ENCODE peak calls at places on chromosomes 3 and 15, in seven cellular contexts. R, K, O, P, M, D and V are unnamed samples.

GRCh38 chr3:142180761-142181362 is 31.5 kb upstream of the TFDP2 start:
- DNase-seq in K (peak), O (no peak), D (peak), M (peak), R (no peak), P (peak), V (peak)

GRCh38 chr3:119891944-119892721 is 110.2 kb downstream of the NR1I2 start:
- DNase-seq in P (peak), M (peak), D (peak), R (no peak), K (peak), O (no peak), V (no peak)

GRCh38 chr3:4656059-4656458 is 162.9 kb downstream of the ITPR1 start:
- DNase-seq in O (peak), K (peak), D (peak), R (peak), P (peak), M (peak), V (no peak)

GRCh38 chr15:31435891-31436628 is 109.4 kb downstream of the KLF13 start:
- DNase-seq in R (no peak), D (no peak), P (no peak), K (no peak), M (no peak), O (no peak), V (no peak)

GRCh38 chr15:77857419-77857818 is 220.1 kb downstream of the TBC1D2B start:
- DNase-seq in D (no peak), M (no peak), R (peak), O (peak), P (no peak), K (no peak), V (no peak)

GRCh38 chr15:69951511-69952209 is 146.1 kb downstream of the TLE3 start:
- DNase-seq in M (no peak), R (no peak), O (no peak), K (no peak), D (no peak), P (no peak), V (no peak)

GRCh38 chr15:52559583-52559982 is 9.2 kb downstream of the ARPP19 start:
- DNase-seq in D (peak), R (no peak), O (no peak), M (peak), P (peak), K (no peak), V (no peak)

GRCh38 chr15:56693761-56694160 is 39.5 kb downstream of the ZNF280D start:
- DNase-seq in M (no peak), K (no peak), R (no peak), O (no peak), P (peak), D (no peak), V (no peak)

GRCh38 chr3:33054100-33055097 is 42.5 kb downstream of the GLB1 start:
- DNase-seq in K (no peak), R (no peak), D (no peak), P (peak), M (no peak), O (no peak), V (no peak)

GRCh38 chr3:52480768-52481715 is 14.1 kb upstream of the STAB1 start:
- DNase-seq in D (no peak), O (no peak), M (no peak), K (no peak), R (no peak), P (no peak), V (no peak)

GRCh38 chr3:111584724-111585123 is 10.4 kb downstream of the ZBED2 start:
- DNase-seq in M (peak), R (no peak), P (no peak), O (no peak), D (peak), K (no peak), V (no peak)

GRCh38 chr3:25588441-25589103 is 76.1 kb downstream of the TOP2B start:
- DNase-seq in R (no peak), P (no peak), M (no peak), K (no peak), D (peak), O (no peak), V (no peak)

GRCh38 chr3:9725775-9726174 is 5.8 kb upstream of the BRPF1 start:
- DNase-seq in D (no peak), M (no peak), O (no peak), P (no peak), K (no peak), R (no peak), V (no peak)

GRCh38 chr3:55571913-55572312 is 84.8 kb upstream of the WNT5A start:
- DNase-seq in M (no peak), P (peak), D (peak), K (peak), R (peak), O (peak), V (no peak)

GRCh38 chr3:146256851-146257486 is 6.1 kb upstream of the PLSCR4 start:
- DNase-seq in P (peak), R (no peak), D (peak), K (no peak), M (no peak), O (no peak), V (no peak)

GRCh38 chr3:41175365-41175764 is 23.9 kb upstream of the CTNNB1 start:
- DNase-seq in O (no peak), D (no peak), K (no peak), P (no peak), M (no peak), R (no peak), V (no peak)

GRCh38 chr3:8595252-8595934 is 49.2 kb downstream of the SSUH2 start:
- DNase-seq in K (no peak), P (no peak), D (no peak), R (no peak), M (no peak), O (no peak), V (no peak)

DNA sequence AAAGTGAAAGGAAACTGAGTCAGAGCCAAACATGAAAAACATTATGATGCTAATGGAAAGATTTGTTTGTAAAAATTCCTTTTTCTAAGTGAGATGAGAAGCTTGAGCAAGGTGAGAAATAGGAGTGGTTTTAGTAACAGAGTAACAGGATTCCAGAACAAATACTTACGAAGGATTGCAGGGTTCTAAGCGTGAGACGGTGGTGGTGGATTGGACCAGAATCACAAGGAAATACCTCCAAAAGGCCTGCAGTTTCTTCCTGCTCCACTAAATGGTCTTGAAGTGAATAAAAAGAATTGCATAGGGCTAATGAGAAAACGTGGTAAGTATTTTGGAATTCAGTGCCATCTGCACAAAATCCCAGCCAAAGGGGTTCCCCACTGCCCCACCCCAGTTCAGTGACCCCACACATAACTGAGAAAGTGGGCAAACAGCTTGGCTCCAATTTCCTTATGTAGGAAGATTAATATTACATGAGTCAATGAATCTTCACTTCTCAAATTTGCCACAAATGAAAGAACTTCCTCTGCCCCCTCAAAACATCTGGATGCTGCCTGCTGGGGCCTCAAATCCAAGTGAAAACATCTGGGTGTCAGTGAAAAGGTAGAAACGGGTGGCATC is 283.8 kb upstream of the NR2F2 start:
- DNase-seq in K (no peak), D (peak), M (no peak), P (no peak), O (no peak), R (no peak), V (no peak)
- H3K27ac ChIP-seq in K (no peak), D (peak), M (no peak), P (no peak), O (no peak), R (no peak), V (no peak)

GRCh38 chr3:159806412-159806811 is 182.2 kb upstream of the IL12A start:
- DNase-seq in P (peak), R (no peak), D (no peak), M (no peak), O (no peak), K (no peak), V (no peak)
- H3K27ac ChIP-seq in P (no peak), R (no peak), D (no peak), M (no peak), O (no peak), K (no peak), V (no peak)

DNA sequence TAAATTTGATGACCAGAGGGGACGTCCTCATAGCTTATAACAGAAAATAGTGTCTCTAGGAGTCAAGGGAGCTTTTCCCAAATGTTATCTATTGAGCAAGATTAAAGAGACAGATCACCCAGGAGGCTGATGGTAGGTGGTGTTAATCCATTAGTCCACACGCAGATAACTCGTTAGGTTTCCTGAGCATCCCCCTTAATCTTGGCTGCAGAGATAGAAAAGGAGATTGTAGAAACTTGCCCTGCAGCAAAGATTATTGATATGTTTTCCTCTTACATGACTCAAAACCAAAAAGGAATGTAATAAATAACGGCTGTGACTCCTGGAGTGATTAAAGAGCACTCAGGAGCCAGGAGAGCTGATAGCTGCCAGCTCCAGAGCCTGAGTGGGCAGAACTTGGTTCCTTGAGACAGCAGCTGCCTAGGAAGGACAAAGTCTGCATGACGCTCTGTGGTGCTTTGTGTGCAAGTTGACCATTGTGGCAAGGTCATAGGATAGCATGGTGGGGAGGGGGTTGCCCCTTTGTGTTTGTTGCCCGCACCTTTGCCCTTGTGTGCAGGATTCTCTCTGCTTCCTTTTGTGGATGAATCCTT is 234.8 kb downstream of the PTPRG start:
- DNase-seq in O (no peak), K (no peak), D (peak), P (no peak), R (no peak), M (no peak), V (no peak)
- H3K27ac ChIP-seq in O (no peak), K (no peak), D (no peak), P (peak), R (no peak), M (no peak), V (no peak)

GRCh38 chr3:46541856-46542255 is 24.2 kb downstream of the LRRC2 start:
- DNase-seq in R (no peak), K (no peak), D (no peak), P (no peak), O (no peak), M (no peak), V (no peak)
- H3K27ac ChIP-seq in R (no peak), K (no peak), D (no peak), P (no peak), O (no peak), M (no peak), V (no peak)

DNA sequence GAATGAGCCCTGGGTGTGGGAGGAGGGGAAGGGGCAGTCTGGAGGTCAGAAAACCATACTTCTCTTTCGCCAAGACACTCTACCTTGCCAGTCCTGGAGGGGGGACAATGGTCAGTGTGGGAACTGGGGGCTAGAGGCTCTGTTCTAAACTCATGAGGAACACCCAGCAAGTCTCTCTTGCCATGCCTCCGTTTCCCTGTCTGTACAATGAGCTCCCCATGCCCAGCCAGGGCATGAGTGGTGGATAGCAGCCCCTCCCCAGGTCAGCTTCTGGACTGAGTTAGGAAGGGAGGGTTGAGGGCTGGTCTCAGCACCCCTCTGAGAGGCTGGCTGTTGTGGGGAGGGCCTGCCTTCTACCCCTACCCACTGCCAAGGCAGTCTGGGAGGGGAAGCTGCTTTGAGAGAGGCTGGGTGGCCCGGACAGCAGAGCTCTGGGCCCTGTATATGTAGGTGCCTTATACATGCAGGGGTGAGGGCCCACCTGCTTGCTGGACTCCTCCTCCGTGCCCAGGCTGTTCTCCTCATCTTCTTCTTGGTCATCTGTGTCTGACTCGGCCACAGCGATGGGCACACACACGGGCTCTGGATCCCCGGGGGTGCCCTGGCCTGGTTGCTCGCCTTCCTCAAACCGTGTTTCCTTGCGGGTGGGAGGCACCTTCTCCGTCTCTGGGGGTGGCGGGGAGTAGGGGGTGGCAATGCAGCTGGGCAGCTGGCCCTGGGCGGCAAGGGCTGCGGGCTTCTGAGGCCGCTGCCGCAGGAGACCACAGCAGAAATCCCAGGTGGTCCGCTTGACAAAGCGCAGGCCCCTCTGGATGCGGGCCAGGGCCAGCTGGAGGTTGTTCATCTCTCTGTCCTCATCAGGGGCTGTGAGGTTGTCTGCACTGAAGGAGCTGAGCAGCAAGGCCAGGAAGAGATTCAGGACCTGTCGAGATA is 68.8 kb downstream of the SCN5A start:
- DNase-seq in K (no peak), M (no peak), D (no peak), P (no peak), R (peak), O (peak), V (no peak)
- H3K27ac ChIP-seq in K (no peak), M (no peak), D (no peak), P (no peak), R (no peak), O (no peak), V (no peak)

GRCh38 chr3:14877404-14877803 is 58.6 kb downstream of the FGD5 start:
- DNase-seq in K (no peak), O (no peak), R (no peak), P (no peak), M (no peak), D (no peak), V (no peak)

GRCh38 chr3:14876942-14877341 is 58.2 kb downstream of the FGD5 start:
- DNase-seq in R (peak), K (no peak), M (no peak), D (peak), P (peak), O (peak), V (no peak)

GRCh38 chr3:14879161-14879888 is 60.6 kb downstream of the FGD5 start:
- DNase-seq in M (no peak), O (no peak), D (no peak), P (no peak), K (no peak), R (no peak), V (peak)

GRCh38 chr3:14883226-14883625 is 64.2 kb upstream of the NR2C2 start:
- DNase-seq in O (no peak), P (no peak), M (no peak), D (no peak), R (no peak), K (no peak), V (no peak)

GRCh38 chr3:14880486-14881179 is 61.9 kb downstream of the FGD5 start:
- DNase-seq in M (no peak), D (no peak), R (no peak), K (no peak), P (no peak), O (no peak), V (no peak)
- H3K27ac ChIP-seq in M (no peak), D (no peak), R (no peak), K (no peak), P (no peak), O (no peak), V (no peak)

DNA sequence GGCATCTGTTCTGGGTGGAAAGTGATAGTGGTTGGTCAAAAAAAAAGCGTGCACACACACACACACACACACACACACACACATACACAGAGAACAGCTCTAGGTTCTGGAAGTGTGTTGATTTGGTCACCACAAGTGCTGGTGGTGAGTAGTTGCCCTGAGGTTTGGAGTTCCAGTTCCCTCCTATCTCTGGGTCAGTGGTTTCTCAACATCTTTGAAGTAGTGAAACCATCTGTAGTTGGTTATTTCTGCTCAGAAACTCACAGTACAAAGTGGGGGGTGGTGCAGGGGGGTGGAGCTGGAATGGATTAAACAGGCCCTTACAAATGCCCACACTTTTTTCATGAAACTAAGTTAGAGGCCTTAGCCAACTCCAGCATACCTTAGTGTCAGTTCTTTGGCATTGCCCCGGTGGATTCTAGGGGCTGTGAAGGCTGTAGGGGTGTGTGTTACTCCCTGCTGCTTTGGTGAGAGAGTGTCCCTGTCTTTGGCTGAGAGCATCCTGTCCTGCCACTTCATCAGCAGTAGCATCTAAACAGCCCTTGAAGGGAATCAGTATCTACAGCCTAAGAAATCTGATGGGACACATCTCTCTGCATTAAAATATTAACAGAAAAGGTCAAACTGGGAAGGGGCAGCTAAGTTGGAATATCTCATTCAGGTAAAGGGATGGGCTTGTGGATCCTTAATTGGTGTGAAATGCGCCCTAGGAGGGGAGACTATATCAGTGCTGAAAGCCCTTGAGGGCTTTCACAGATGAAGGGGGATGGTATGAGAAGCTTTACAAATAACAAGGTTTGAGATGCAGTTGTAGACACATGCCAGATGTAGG is 20.6 kb downstream of the SMAD3 start:
- DNase-seq in D (peak), M (peak), R (peak), K (no peak), O (no peak), P (peak), V (no peak)
- H3K27ac ChIP-seq in D (peak), M (no peak), R (no peak), K (no peak), O (no peak), P (peak), V (peak)

DNA sequence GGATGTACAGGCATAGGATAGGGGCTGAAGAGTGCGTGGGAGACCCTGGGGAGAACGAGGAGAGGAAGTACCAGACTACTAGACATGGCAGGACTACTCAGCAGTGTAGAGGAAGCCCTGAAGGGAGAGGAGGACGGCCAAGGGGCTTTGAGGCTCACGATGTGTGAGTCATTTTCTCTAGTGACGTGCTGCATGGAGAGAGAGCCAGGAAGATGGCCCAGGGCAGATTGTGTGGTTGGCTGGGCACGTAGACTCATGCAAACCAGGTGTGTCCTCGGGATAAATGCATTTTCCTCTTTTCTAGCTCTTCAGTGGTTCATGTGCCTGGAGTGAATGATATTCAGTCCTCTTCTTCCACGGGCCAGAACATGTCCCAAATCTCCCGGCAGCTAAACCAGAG is 115.0 kb upstream of the ABHD17C start:
- DNase-seq in P (peak), D (peak), O (no peak), K (no peak), M (peak), R (no peak), V (no peak)
- H3K27ac ChIP-seq in P (no peak), D (no peak), O (no peak), K (no peak), M (peak), R (no peak), V (no peak)